ENCODE peak calls at places on chromosomes 6 and 20, in six cellular contexts. C, M, W, Z, N and A are unnamed samples.

GRCh38 chr20:41408986-41409385 is 42.4 kb upstream of the EMILIN3 start:
- DNase-seq in C (no peak), M (no peak), W (peak), Z (no peak), N (no peak), A (no peak)

GRCh38 chr6:127303917-127304316 is 37.3 kb downstream of the RNF146 start:
- DNase-seq in C (no peak), M (no peak), W (no peak), Z (no peak), N (no peak), A (no peak)

GRCh38 chr6:161543910-161544309 is 270.0 kb upstream of the AGPAT4 start:
- DNase-seq in C (no peak), M (no peak), W (no peak), Z (no peak), N (no peak), A (no peak)

GRCh38 chr6:106608080-106608668 is 21.1 kb downstream of the RTN4IP1 start:
- DNase-seq in C (no peak), M (no peak), W (no peak), Z (peak), N (peak), A (peak)

GRCh38 chr6:30002871-30003270 is 58.2 kb upstream of the POLR1H start:
- DNase-seq in C (no peak), M (no peak), W (no peak), Z (no peak), N (no peak), A (no peak)

GRCh38 chr6:116090251-116090650 is 10.4 kb upstream of the NT5DC1 start:
- DNase-seq in C (no peak), M (no peak), W (no peak), Z (no peak), N (no peak), A (no peak)

GRCh38 chr6:139519571-139520031 is 145.2 kb upstream of the CITED2 start:
- DNase-seq in C (no peak), M (no peak), W (no peak), Z (no peak), N (no peak), A (no peak)

GRCh38 chr6:170282512-170283158 is 8.2 kb downstream of the DLL1 start:
- DNase-seq in C (no peak), M (no peak), W (no peak), Z (no peak), N (no peak), A (peak)

GRCh38 chr20:10848810-10849370 is 175.1 kb upstream of the JAG1 start:
- DNase-seq in C (no peak), M (no peak), W (no peak), Z (no peak), N (peak), A (no peak)

GRCh38 chr6:28211840-28212509 is 13.1 kb upstream of the ZSCAN9 start:
- DNase-seq in C (no peak), M (no peak), W (no peak), Z (no peak), N (no peak), A (no peak)

GRCh38 chr6:142819603-142820335 is 125.2 kb downstream of the HIVEP2 start:
- DNase-seq in C (no peak), M (no peak), W (no peak), Z (no peak), N (no peak), A (no peak)

GRCh38 chr6:92122746-92123145 is 1296.6 kb downstream of the EPHA7 start:
- DNase-seq in C (no peak), M (no peak), W (no peak), Z (peak), N (no peak), A (no peak)

GRCh38 chr6:21523652-21524051 is 69.9 kb upstream of the SOX4 start:
- DNase-seq in C (no peak), M (no peak), W (no peak), Z (no peak), N (no peak), A (peak)

GRCh38 chr6:54758340-54758739 is 88.2 kb upstream of the FAM83B start:
- DNase-seq in C (no peak), M (no peak), W (no peak), Z (no peak), N (no peak), A (no peak)

GRCh38 chr6:138555294-138555988 is 56.1 kb upstream of the NHSL1 start:
- DNase-seq in C (no peak), M (no peak), W (no peak), Z (peak), N (no peak), A (no peak)

GRCh38 chr6:167800549-167800948 is 26.2 kb upstream of the AFDN start:
- DNase-seq in C (no peak), M (no peak), W (no peak), Z (no peak), N (no peak), A (no peak)

GRCh38 chr20:16349518-16350295 is 223.5 kb downstream of the KIF16B start:
- DNase-seq in C (no peak), M (no peak), W (no peak), Z (no peak), N (no peak), A (no peak)

GRCh38 chr6:143061597-143062385 is 1.1 kb downstream of the AIG1 start:
- DNase-seq in C (no peak), M (no peak), W (no peak), Z (no peak), N (no peak), A (no peak)

GRCh38 chr6:9002833-9003232 is 567.5 kb upstream of the SLC35B3 start:
- DNase-seq in C (no peak), M (no peak), W (no peak), Z (no peak), N (no peak), A (no peak)

GRCh38 chr6:73675466-73676098 is 20.4 kb upstream of the CD109 start:
- DNase-seq in C (peak), M (peak), W (peak), Z (peak), N (peak), A (peak)

GRCh38 chr20:44401052-44401769 is 45.7 kb downstream of the HNF4A start:
- DNase-seq in C (no peak), M (no peak), W (no peak), Z (no peak), N (no peak), A (no peak)

GRCh38 chr6:136226027-136226673 is 24.0 kb downstream of the MTFR2 start:
- DNase-seq in C (no peak), M (peak), W (peak), Z (peak), N (peak), A (peak)

GRCh38 chr6:169341706-169342105 is 88.1 kb upstream of the THBS2 start:
- DNase-seq in C (no peak), M (peak), W (no peak), Z (no peak), N (no peak), A (no peak)

GRCh38 chr6:160462551-160463109 is 114.5 kb downstream of the SLC22A3 start:
- DNase-seq in C (no peak), M (no peak), W (no peak), Z (no peak), N (no peak), A (no peak)

GRCh38 chr6:46888578-46888977 is 33.2 kb downstream of the ADGRF5 start:
- DNase-seq in C (no peak), M (no peak), W (no peak), Z (no peak), N (no peak), A (no peak)

GRCh38 chr20:56630086-56630493 is 984 bp downstream of the TFAP2C start:
- DNase-seq in C (peak), M (peak), W (peak), Z (peak), N (no peak), A (peak)

GRCh38 chr20:58646703-58647102 is 4.4 kb upstream of the STX16 start:
- DNase-seq in C (no peak), M (no peak), W (no peak), Z (no peak), N (no peak), A (no peak)

GRCh38 chr6:80640176-80640575 is 533.7 kb downstream of the BCKDHB start:
- DNase-seq in C (no peak), M (no peak), W (no peak), Z (no peak), N (no peak), A (no peak)

GRCh38 chr20:17969884-17970409 is 1.1 kb downstream of the MGME1 start:
- DNase-seq in C (no peak), M (peak), W (peak), Z (peak), N (peak), A (peak)

GRCh38 chr20:2468581-2469407 is 1.8 kb downstream of the SNRPB start:
- DNase-seq in C (no peak), M (no peak), W (no peak), Z (no peak), N (no peak), A (no peak)

GRCh38 chr6:157811476-157812173 is 11.4 kb upstream of the SNX9 start:
- DNase-seq in C (no peak), M (no peak), W (no peak), Z (no peak), N (no peak), A (no peak)
- TF ChIP-seq CTCF in C (no peak), M (no peak), W (no peak), Z (no peak), N (no peak), A (no peak)

DNA sequence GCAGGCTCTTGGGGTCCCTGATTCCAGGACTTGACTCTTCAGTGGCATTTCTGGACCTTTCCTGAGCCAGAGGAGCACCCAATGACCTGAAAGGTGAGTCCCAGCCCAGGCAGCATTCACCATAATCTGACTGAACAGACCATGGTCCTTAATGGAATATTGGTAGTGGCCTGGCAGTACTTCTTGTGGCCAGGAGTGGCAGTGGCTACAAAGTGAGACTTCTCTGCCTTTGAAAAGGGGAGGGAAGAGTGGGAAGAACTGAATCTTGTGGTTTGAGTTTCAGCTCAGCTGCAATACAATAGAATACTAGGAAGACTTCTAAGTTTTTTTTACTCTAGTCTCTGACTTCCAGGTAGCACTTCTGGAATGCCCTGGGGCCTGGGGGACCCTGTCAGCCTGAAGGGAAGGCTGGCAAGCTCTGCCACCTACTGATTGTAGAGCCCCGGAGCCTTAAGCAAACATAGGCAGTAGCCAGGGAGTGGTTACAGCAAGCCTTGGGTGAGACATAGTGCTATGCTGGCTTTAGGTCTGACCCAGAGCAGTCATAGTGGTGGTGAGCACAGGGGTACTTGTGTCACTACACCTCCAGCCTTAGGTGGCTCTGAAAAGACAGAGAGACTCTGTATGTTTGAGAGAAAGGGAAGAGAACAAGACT is 674.2 kb upstream of the MANEA start:
- DNase-seq in C (no peak), M (no peak), W (no peak), Z (no peak), N (no peak), A (no peak)
- TF ChIP-seq CTCF in C (no peak), M (no peak), W (no peak), Z (no peak), N (no peak), A (no peak)

GRCh38 chr6:98039876-98040605 is 757.0 kb upstream of the MMS22L start:
- DNase-seq in C (no peak), M (no peak), W (no peak), Z (peak), N (no peak), A (no peak)
- TF ChIP-seq CTCF in C (no peak), M (no peak), W (no peak), Z (no peak), N (no peak), A (no peak)

DNA sequence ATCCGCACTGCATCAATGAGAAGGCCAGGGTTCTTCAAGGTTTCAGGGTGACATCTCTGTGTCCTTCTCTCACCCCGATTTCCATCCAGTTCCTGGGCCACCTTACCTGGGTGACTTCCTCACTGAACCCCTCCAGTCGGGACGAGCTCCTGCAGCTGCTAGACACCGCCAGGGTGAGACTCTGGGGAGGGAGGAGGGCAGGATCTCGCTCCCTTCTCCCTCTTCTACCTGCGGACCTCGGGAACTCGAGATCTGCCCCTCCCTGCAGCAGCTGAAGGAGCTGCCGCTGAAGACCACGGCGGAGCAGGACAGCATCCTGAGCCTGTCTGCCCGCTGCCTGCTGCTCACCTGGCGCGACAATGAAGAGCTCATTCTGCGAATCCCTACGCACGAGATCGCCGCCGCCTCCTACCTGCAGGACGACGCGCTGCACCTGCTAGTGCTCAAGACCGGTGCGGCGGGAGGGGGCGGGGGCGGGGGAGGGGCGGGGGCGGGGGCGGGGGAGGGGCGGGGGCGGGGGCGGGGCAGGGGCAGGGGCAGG is 7.5 kb downstream of the CCM2L start:
- DNase-seq in C (no peak), M (peak), W (peak), Z (peak), N (no peak), A (peak)
- TF ChIP-seq CTCF in C (no peak), M (peak), W (no peak), Z (no peak), N (no peak), A (peak)

GRCh38 chr6:14265049-14266021 is 147.8 kb downstream of the CD83 start:
- DNase-seq in C (no peak), M (no peak), W (no peak), Z (no peak), N (no peak), A (no peak)
- TF ChIP-seq CTCF in C (no peak), M (no peak), W (no peak), Z (peak), N (no peak), A (no peak)